ENCODE peak calls at places on chromosomes 6 and 20, in nine cellular contexts. I, T, M, L, E, A, Y, D and B are unnamed samples. For H3K4me1, the result is how much of the 10 kb centered on the place peaks cover.

GRCh38 chr20:34222208-34222607 is 19.0 kb upstream of the ASIP start:
- DNase-seq in I (no peak), T (no peak), M (no peak), L (no peak), E (no peak), A (no peak), Y (no peak), D (no peak), B (no peak)

GRCh38 chr20:1415667-1416468 is 23.0 kb upstream of the FKBP1A start:
- DNase-seq in I (no peak), T (no peak), M (no peak), L (no peak), E (no peak), A (no peak), Y (no peak), D (no peak), B (no peak)

GRCh38 chr6:121309768-121310473 is 24.4 kb downstream of the TBC1D32 start:
- DNase-seq in I (no peak), T (no peak), M (no peak), L (no peak), E (no peak), A (no peak), Y (no peak), D (no peak), B (no peak)

GRCh38 chr6:133774356-133774755 is 114.6 kb upstream of the TCF21 start:
- DNase-seq in I (no peak), T (no peak), M (no peak), L (no peak), E (no peak), A (no peak), Y (no peak), D (no peak), B (no peak)

GRCh38 chr6:38833320-38833719 is 118.2 kb downstream of the DNAH8 start:
- DNase-seq in I (no peak), T (no peak), M (no peak), L (no peak), E (no peak), A (no peak), Y (no peak), D (no peak), B (no peak)

GRCh38 chr20:20561172-20561571 is 151.3 kb downstream of the RALGAPA2 start:
- DNase-seq in I (no peak), T (no peak), M (no peak), L (no peak), E (no peak), A (no peak), Y (no peak), D (no peak), B (no peak)

GRCh38 chr6:109102762-109103161 is 7.5 kb downstream of the CEP57L1 start:
- DNase-seq in I (no peak), T (no peak), M (no peak), L (no peak), E (no peak), A (no peak), Y (no peak), D (no peak), B (no peak)

GRCh38 chr6:106512958-106513480 is 116.3 kb downstream of the RTN4IP1 start:
- DNase-seq in I (no peak), T (no peak), M (no peak), L (no peak), E (no peak), A (no peak), Y (no peak), D (no peak), B (no peak)

GRCh38 chr6:163254341-163254835 is 160.1 kb upstream of the QKI start:
- DNase-seq in I (no peak), T (no peak), M (no peak), L (no peak), E (no peak), A (no peak), Y (no peak), D (no peak), B (no peak)

GRCh38 chr20:41889125-41889870 is 271.1 kb upstream of the CHD6 start:
- DNase-seq in I (no peak), T (no peak), M (no peak), L (no peak), E (no peak), A (no peak), Y (no peak), D (no peak), B (no peak)

GRCh38 chr20:37388831-37389230 is 42.9 kb downstream of the SRC start:
- DNase-seq in I (no peak), T (no peak), M (no peak), L (no peak), E (no peak), A (no peak), Y (no peak), D (no peak), B (peak)

GRCh38 chr20:33979094-33979493 is 14.6 kb upstream of the RALY start:
- DNase-seq in I (no peak), T (no peak), M (no peak), L (no peak), E (no peak), A (no peak), Y (no peak), D (no peak), B (no peak)

GRCh38 chr20:8187740-8188139 is 55.7 kb downstream of the PLCB1 start:
- DNase-seq in I (no peak), T (no peak), M (no peak), L (no peak), E (no peak), A (no peak), Y (no peak), D (no peak), B (no peak)

GRCh38 chr6:148572676-148573335 is 174.0 kb upstream of the UST start:
- DNase-seq in I (no peak), T (no peak), M (no peak), L (no peak), E (no peak), A (no peak), Y (no peak), D (no peak), B (no peak)

GRCh38 chr6:165653607-165654006 is 9.4 kb downstream of the PDE10A start:
- DNase-seq in I (no peak), T (no peak), M (no peak), L (no peak), E (no peak), A (no peak), Y (no peak), D (no peak), B (no peak)

GRCh38 chr20:37356387-37356786 is 10.4 kb downstream of the SRC start:
- DNase-seq in I (no peak), T (peak), M (no peak), L (peak), E (no peak), A (peak), Y (peak), D (peak), B (no peak)

GRCh38 chr6:39357998-39358686 is 35.6 kb upstream of the KCNK16 start:
- DNase-seq in I (no peak), T (no peak), M (peak), L (no peak), E (no peak), A (no peak), Y (no peak), D (no peak), B (no peak)

GRCh38 chr6:3228791-3229565 is 1.5 kb upstream of the TUBB2B start:
- DNase-seq in I (peak), T (no peak), M (peak), L (no peak), E (no peak), A (no peak), Y (no peak), D (no peak), B (peak)

GRCh38 chr20:51434556-51435256 is 107.8 kb downstream of the NFATC2 start:
- DNase-seq in I (no peak), T (no peak), M (no peak), L (no peak), E (no peak), A (no peak), Y (no peak), D (no peak), B (no peak)

GRCh38 chr6:87654117-87654516 is 47.9 kb downstream of the AKIRIN2 start:
- DNase-seq in I (no peak), T (no peak), M (peak), L (no peak), E (no peak), A (no peak), Y (no peak), D (no peak), B (no peak)

GRCh38 chr6:37788259-37788658 is 31.3 kb upstream of the ZFAND3 start:
- DNase-seq in I (no peak), T (no peak), M (no peak), L (no peak), E (no peak), A (no peak), Y (no peak), D (no peak), B (no peak)

GRCh38 chr20:40802886-40803285 is 113.8 kb upstream of the MAFB start:
- DNase-seq in I (no peak), T (no peak), M (no peak), L (no peak), E (no peak), A (no peak), Y (no peak), D (no peak), B (no peak)

GRCh38 chr20:1296922-1297321 is 30.8 kb downstream of the SNPH start:
- DNase-seq in I (no peak), T (no peak), M (no peak), L (no peak), E (no peak), A (no peak), Y (no peak), D (no peak), B (peak)

GRCh38 chr20:39040116-39040515 is 78.0 kb downstream of the DHX35 start:
- DNase-seq in I (no peak), T (no peak), M (no peak), L (no peak), E (no peak), A (no peak), Y (no peak), D (no peak), B (no peak)

GRCh38 chr6:161596807-161597505 is 323.1 kb upstream of the AGPAT4 start:
- DNase-seq in I (no peak), T (no peak), M (no peak), L (no peak), E (no peak), A (no peak), Y (no peak), D (no peak), B (no peak)

GRCh38 chr20:3673551-3674070 is 8.2 kb downstream of the ADAM33 start:
- DNase-seq in I (no peak), T (no peak), M (no peak), L (no peak), E (no peak), A (no peak), Y (peak), D (no peak), B (no peak)

GRCh38 chr6:16737389-16737788 is 23.9 kb downstream of the ATXN1 start:
- DNase-seq in I (no peak), T (no peak), M (no peak), L (no peak), E (no peak), A (no peak), Y (no peak), D (no peak), B (no peak)

GRCh38 chr6:46781478-46782378 is 11.5 kb upstream of the MEP1A start:
- DNase-seq in I (no peak), T (no peak), M (peak), L (peak), E (no peak), A (no peak), Y (no peak), D (peak), B (no peak)

GRCh38 chr6:64680446-64680845 is 1026.6 kb downstream of the EYS start:
- DNase-seq in I (no peak), T (no peak), M (no peak), L (no peak), E (no peak), A (no peak), Y (no peak), D (no peak), B (no peak)

DNA sequence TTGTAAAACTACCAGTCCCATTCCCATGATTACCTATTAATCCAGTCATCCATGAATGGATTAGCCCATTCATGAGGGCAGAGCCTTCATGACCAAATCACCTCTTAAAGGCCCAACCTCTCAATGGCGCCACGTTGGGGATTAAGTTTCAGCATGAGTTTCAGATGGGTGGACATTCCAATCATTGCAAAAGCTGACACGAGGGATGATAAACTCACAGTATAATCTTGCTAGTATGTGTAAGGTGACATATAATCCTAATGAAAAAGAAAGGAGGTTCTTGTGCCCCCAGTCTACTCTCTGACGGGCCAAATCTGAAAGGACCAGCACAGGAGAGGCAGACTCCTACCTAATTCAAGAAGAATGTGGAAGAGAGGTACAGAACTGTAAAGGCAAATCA is 106.7 kb upstream of the TIAM2 start:
- DNase-seq in I (no peak), T (no peak), M (no peak), L (no peak), E (no peak), A (no peak), Y (no peak), D (no peak), B (no peak)
- H3K4me1 ChIP-seq in I (under half), T (under half), M (under half), L (under half), E (under half), A (under half), Y (under half), D (under half), B (under half)

GRCh38 chr20:47316776-47317126 is 39.7 kb downstream of the ZMYND8 start:
- DNase-seq in I (no peak), T (no peak), M (no peak), L (no peak), E (no peak), A (no peak), Y (no peak), D (no peak), B (no peak)

GRCh38 chr20:47318596-47319516 is 37.6 kb downstream of the ZMYND8 start:
- DNase-seq in I (no peak), T (peak), M (peak), L (peak), E (peak), A (peak), Y (peak), D (peak), B (peak)

GRCh38 chr20:47319517-47320252 is 36.8 kb downstream of the ZMYND8 start:
- DNase-seq in I (no peak), T (peak), M (peak), L (peak), E (peak), A (peak), Y (no peak), D (no peak), B (peak)

GRCh38 chr20:47317127-47317895 is 39.2 kb downstream of the ZMYND8 start:
- DNase-seq in I (peak), T (peak), M (no peak), L (peak), E (peak), A (peak), Y (peak), D (peak), B (peak)

GRCh38 chr20:47318027-47318595 is 38.4 kb downstream of the ZMYND8 start:
- DNase-seq in I (no peak), T (peak), M (peak), L (no peak), E (no peak), A (no peak), Y (no peak), D (no peak), B (no peak)
- H3K4me1 ChIP-seq in I (under half), T (under half), M (half or more), L (under half), E (half or more), A (half or more), Y (under half), D (under half), B (half or more)

GRCh38 chr6:40998661-40999060 is 40.4 kb downstream of the UNC5CL start:
- DNase-seq in I (no peak), T (no peak), M (peak), L (no peak), E (no peak), A (no peak), Y (no peak), D (no peak), B (no peak)
- H3K4me1 ChIP-seq in I (under half), T (under half), M (under half), L (under half), E (under half), A (under half), Y (under half), D (under half), B (under half)

GRCh38 chr6:144351338-144351737 is 66.2 kb downstream of the UTRN start:
- DNase-seq in I (no peak), T (no peak), M (no peak), L (no peak), E (no peak), A (no peak), Y (no peak), D (no peak), B (no peak)

GRCh38 chr6:144352310-144352709 is 67.2 kb downstream of the UTRN start:
- DNase-seq in I (no peak), T (no peak), M (no peak), L (no peak), E (no peak), A (no peak), Y (no peak), D (no peak), B (no peak)

GRCh38 chr6:144350176-144350575 is 65.0 kb downstream of the UTRN start:
- DNase-seq in I (no peak), T (no peak), M (no peak), L (no peak), E (no peak), A (no peak), Y (no peak), D (no peak), B (no peak)

GRCh38 chr6:144351741-144352140 is 66.6 kb downstream of the UTRN start:
- DNase-seq in I (no peak), T (no peak), M (no peak), L (no peak), E (no peak), A (no peak), Y (no peak), D (no peak), B (no peak)

GRCh38 chr6:144353871-144354314 is 68.8 kb downstream of the UTRN start:
- DNase-seq in I (peak), T (no peak), M (no peak), L (no peak), E (no peak), A (no peak), Y (no peak), D (no peak), B (no peak)
- H3K4me1 ChIP-seq in I (half or more), T (under half), M (under half), L (under half), E (under half), A (half or more), Y (under half), D (under half), B (under half)

GRCh38 chr6:53089948-53090347 is 24.7 kb downstream of the FBXO9 start:
- DNase-seq in I (no peak), T (no peak), M (no peak), L (no peak), E (no peak), A (no peak), Y (no peak), D (no peak), B (no peak)
- H3K4me1 ChIP-seq in I (under half), T (under half), M (under half), L (under half), E (under half), A (under half), Y (under half), D (under half), B (under half)

DNA sequence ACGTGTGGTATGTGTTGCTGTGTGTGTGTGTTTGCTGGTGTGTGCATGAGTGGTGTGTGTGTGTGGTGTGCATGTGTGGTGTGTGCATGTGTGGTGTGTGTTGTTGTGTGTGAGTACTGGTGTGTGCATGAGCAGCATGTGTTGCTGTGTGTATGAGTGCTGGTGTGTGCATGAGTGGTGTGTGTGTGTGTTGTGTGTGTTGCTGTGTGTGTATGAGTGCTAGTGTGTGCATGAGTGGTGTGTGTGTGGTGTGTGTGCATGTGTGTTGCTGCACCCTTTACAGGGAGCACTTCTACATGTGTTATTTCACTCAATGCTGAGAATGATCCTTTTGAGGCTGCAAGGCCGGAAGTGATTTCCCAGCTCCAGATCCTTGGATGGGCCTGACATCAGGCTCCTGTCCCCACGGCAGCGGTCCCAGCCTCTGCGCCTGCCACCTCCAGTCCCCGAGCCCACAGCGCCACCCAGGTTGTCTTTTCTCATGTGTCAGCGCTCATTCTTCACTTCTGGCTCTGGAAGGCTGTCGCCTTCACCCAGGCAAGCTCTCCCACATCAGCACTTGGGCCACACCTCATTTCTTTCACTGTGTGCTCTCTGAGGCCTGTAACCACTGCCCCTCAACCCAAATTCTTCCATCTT is 2.6 kb downstream of the NPEPL1 start:
- DNase-seq in I (no peak), T (no peak), M (peak), L (no peak), E (no peak), A (peak), Y (no peak), D (peak), B (no peak)
- H3K4me1 ChIP-seq in I (under half), T (under half), M (under half), L (under half), E (under half), A (under half), Y (under half), D (under half), B (under half)

DNA sequence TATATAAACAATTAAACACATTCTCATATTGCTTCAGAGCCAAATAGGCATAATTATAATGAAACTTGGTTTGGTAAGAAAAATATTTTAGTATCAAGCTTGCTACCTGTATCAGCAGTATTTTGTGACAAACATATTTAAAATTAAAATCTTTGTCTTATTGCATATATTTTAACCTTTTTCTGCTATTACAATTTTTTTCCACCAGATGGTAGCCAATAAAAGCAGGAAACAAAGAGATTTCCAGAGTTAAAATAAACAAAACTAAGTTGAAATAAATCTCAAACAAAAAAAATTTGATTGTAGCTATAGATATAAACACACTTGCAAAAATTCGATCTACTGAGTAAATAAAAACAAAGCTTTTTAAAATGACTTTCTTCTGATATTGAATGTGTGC is 491.3 kb upstream of the GJE1 start:
- DNase-seq in I (no peak), T (no peak), M (no peak), L (no peak), E (no peak), A (no peak), Y (no peak), D (no peak), B (no peak)
- H3K4me1 ChIP-seq in I (under half), T (under half), M (under half), L (under half), E (under half), A (under half), Y (under half), D (under half), B (under half)

GRCh38 chr6:111562271-111562670 is 43.4 kb downstream of the TRAF3IP2 start:
- DNase-seq in I (no peak), T (no peak), M (no peak), L (no peak), E (no peak), A (no peak), Y (no peak), D (no peak), B (no peak)
- H3K4me1 ChIP-seq in I (under half), T (under half), M (under half), L (under half), E (under half), A (half or more), Y (under half), D (under half), B (under half)